ENCODE peak calls at places on chromosomes 13 and 19, in eight cellular contexts. J, P, M, R, Q, K, F and A are unnamed samples.
A peak's percentile ranks its signal among the peaks of the same experiment; 100 is the strongest.

GRCh38 chr19:41691268-41691970 is 3.3 kb upstream of the CEACAM7 start:
- DNase-seq in F (peak; percentile 45), Q (no peak), M (no peak), J (peak; percentile 42), R (no peak), P (no peak), K (no peak), A (no peak)

GRCh38 chr13:94239135-94239534 is 240.3 kb downstream of the DCT start:
- DNase-seq in Q (no peak), M (no peak), K (no peak), J (no peak), P (no peak), F (no peak), R (peak; percentile 11), A (no peak)

GRCh38 chr19:45848922-45849321 is 14.0 kb downstream of the SYMPK start:
- DNase-seq in J (no peak), R (no peak), F (no peak), P (no peak), Q (no peak), K (no peak), M (no peak), A (no peak)

GRCh38 chr13:35744566-35745203 is 268.2 kb upstream of the MAB21L1 start:
- DNase-seq in K (no peak), J (no peak), F (no peak), Q (no peak), M (no peak), R (no peak), P (no peak), A (no peak)

GRCh38 chr13:32284927-32285632 is 30.1 kb downstream of the ZAR1L start:
- DNase-seq in R (no peak), P (no peak), M (no peak), F (no peak), J (no peak), Q (peak; percentile 7), K (no peak), A (peak; percentile 72)

GRCh38 chr19:2027361-2027760 is 11.8 kb upstream of the BTBD2 start:
- DNase-seq in J (no peak), K (peak; percentile 76), P (no peak), F (no peak), Q (no peak), R (no peak), M (no peak), A (no peak)

GRCh38 chr13:26988059-26988769 is 183.4 kb downstream of the USP12 start:
- DNase-seq in F (no peak), J (no peak), Q (no peak), K (no peak), R (no peak), M (no peak), P (no peak), A (no peak)

GRCh38 chr13:33369073-33369472 is 83.5 kb upstream of the STARD13 start:
- DNase-seq in J (no peak), R (no peak), F (no peak), K (no peak), P (no peak), M (no peak), Q (no peak), A (no peak)

GRCh38 chr19:45428385-45429231 is 4.9 kb upstream of the ERCC1 start:
- DNase-seq in K (no peak), F (peak; percentile 57), Q (no peak), M (no peak), R (no peak), J (no peak), P (no peak), A (no peak)

GRCh38 chr19:2446390-2446789 is 10.4 kb downstream of the LMNB2 start:
- DNase-seq in R (no peak), Q (no peak), K (no peak), M (no peak), J (peak; percentile 60), F (no peak), P (no peak), A (no peak)

GRCh38 chr19:39078436-39079200 is 5.5 kb upstream of the ACP7 start:
- DNase-seq in J (no peak), M (no peak), Q (peak; percentile 98), F (no peak), P (no peak), K (peak; percentile 82), R (peak; percentile 80), A (no peak)

GRCh38 chr13:113437408-113438010 is 15.8 kb downstream of the ADPRHL1 start:
- DNase-seq in F (peak; percentile 58), K (no peak), M (no peak), J (no peak), Q (no peak), P (no peak), R (no peak), A (no peak)

GRCh38 chr13:97262058-97262457 is 39.9 kb downstream of the MBNL2 start:
- DNase-seq in J (no peak), Q (no peak), M (no peak), K (no peak), P (no peak), R (no peak), F (no peak), A (no peak)

GRCh38 chr19:1238373-1239303 is 833 bp upstream of the CBARP start:
- DNase-seq in J (peak; percentile 57), R (no peak), M (no peak), P (no peak), Q (no peak), K (no peak), F (no peak), A (no peak)

GRCh38 chr13:102028198-102028597 is 373.6 kb downstream of the FGF14 start:
- DNase-seq in J (no peak), K (no peak), Q (no peak), R (no peak), F (no peak), M (no peak), P (no peak), A (no peak)

GRCh38 chr13:66468656-66469055 is 761.5 kb downstream of the PCDH9 start:
- DNase-seq in Q (no peak), J (no peak), F (no peak), M (no peak), K (no peak), R (no peak), P (no peak), A (no peak)

GRCh38 chr19:50258918-50259372 is 55.5 kb downstream of the MYH14 start:
- DNase-seq in R (no peak), Q (no peak), F (peak; percentile 50), J (no peak), P (no peak), K (no peak), M (no peak), A (no peak)

GRCh38 chr19:38061294-38061693 is 154.3 kb downstream of the SIPA1L3 start:
- DNase-seq in M (no peak), R (peak; percentile 68), P (no peak), Q (no peak), J (no peak), K (peak; percentile 20), F (no peak), A (no peak)

GRCh38 chr19:11792942-11793341 is 5.4 kb upstream of the ZNF491 start:
- DNase-seq in M (no peak), Q (no peak), K (no peak), J (no peak), F (no peak), R (no peak), P (no peak), A (no peak)

GRCh38 chr19:11797491-11797890 is 832 bp upstream of the ZNF491 start:
- DNase-seq in J (peak; percentile 84), K (peak; percentile 76), M (no peak), F (peak; percentile 87), Q (peak; percentile 36), R (peak; percentile 77), P (peak; percentile 40), A (peak; percentile 85)

GRCh38 chr19:11798391-11799296 is at the start of gene ZNF491:
- DNase-seq in R (peak; percentile 61), K (peak; percentile 61), F (peak; percentile 97), P (peak; percentile 66), J (peak; percentile 87), M (peak; percentile 26), Q (no peak), A (peak; percentile 63)
- TF ChIP-seq CTCF in R (no peak), K (no peak), F (no peak), P (no peak), J (peak; percentile 23), M (no peak), Q (no peak), A (peak; percentile 45)

GRCh38 chr13:20492641-20493040 is 33.0 kb downstream of the CRYL1 start:
- DNase-seq in M (no peak), R (no peak), J (no peak), K (peak; percentile 7), Q (peak; percentile 27), P (no peak), F (peak; percentile 32), A (no peak)
- TF ChIP-seq CTCF in M (peak; percentile 41), R (no peak), J (peak; percentile 32), K (peak; percentile 63), Q (peak; percentile 64), P (no peak), F (peak; percentile 28), A (peak; percentile 48)

GRCh38 chr19:33472696-33473624 is 48.6 kb downstream of the PEPD start:
- DNase-seq in F (no peak), Q (no peak), K (peak; percentile 63), R (peak; percentile 72), P (no peak), J (peak; percentile 9), M (no peak), A (no peak)
- TF ChIP-seq CTCF in F (no peak), Q (no peak), K (no peak), R (no peak), P (no peak), J (no peak), M (no peak), A (no peak)

GRCh38 chr19:55447421-55448174 is 4.5 kb upstream of the SHISA7 start:
- DNase-seq in Q (no peak), K (no peak), R (no peak), F (peak; percentile 52), J (no peak), P (no peak), M (no peak), A (no peak)
- TF ChIP-seq CTCF in Q (no peak), K (no peak), R (no peak), F (no peak), J (no peak), P (no peak), M (no peak), A (no peak)

GRCh38 chr13:75101348-75101747 is 380.6 kb downstream of the TBC1D4 start:
- DNase-seq in K (no peak), P (no peak), Q (no peak), F (no peak), J (no peak), M (no peak), R (no peak), A (no peak)

DNA sequence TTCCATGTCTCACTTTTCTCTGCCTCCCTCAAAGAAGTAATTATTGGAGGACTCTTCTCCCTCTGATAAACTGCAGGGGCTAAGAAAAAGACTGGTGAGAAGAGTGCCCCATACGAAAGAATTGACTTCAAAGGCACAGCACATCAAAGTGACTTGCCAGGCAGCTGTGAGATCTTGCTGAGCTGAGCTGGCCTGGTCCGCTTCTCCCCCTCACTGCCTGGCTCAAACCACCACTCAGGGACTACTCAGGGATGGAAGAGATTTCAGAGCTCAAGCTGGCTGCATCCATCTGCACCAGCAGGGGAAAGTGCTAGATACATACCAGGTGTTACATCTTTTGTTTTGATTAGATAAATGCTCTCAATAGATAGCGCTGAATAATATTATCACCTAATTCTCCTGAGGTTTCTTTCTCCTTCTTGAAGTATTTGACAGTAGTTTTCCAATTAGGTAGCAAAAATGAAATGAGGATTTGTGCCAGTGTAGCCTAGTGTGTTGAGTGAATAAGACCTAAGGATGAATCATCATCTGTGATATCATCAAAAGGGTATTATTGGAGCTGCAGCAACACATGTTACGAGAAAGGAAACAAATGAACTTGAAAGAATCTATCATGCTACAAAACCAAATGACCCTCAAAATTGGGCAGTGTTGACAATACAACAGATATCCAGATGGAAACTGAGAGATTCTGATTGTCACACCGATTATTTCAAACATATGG is 379.8 kb downstream of the TBC1D4 start:
- DNase-seq in M (no peak), K (no peak), Q (no peak), F (peak; percentile 20), P (no peak), R (no peak), J (no peak), A (no peak)
- TF ChIP-seq CTCF in M (no peak), K (no peak), Q (no peak), F (no peak), P (no peak), R (no peak), J (no peak), A (no peak)